ENCODE peak calls at places on chromosome 10, in ten cellular contexts. E is NCI-H1105; B is effector memory CD4-positive, alpha-beta T cell; G is AG08395; V is AG20443; W is activated CD8-positive, alpha-beta memory T cell treated with anti-CD3 and anti-CD28 coated beads for 4 hours; F is Calu3; S is stimulated activated naive CD8-positive, alpha-beta T cell treated with anti-CD3 and anti-CD28 coated beads, Interleukin-15, amount 100 ng/mL, for 72 hours; J is CD4-positive, alpha-beta T cell; T is hypothalamus. D is an unnamed sample.

GRCh38 chr10:103800789-103801540 is 54.4 kb downstream of the SH3PXD2A start:
- DNase-seq in E (no peak), B (peak; percentile 13), G (no peak), V (no peak), W (peak; percentile 14), F (no peak), S (peak; percentile 35), J (peak; percentile 38), T (no peak), D (no peak)

GRCh38 chr10:81303656-81304055 is 571.3 kb upstream of the NRG3 start:
- DNase-seq in E (no peak), B (no peak), G (no peak), V (no peak), W (no peak), F (no peak), S (no peak), J (no peak), T (no peak), D (no peak)

GRCh38 chr10:42997849-42998165 is 79.1 kb upstream of the RET start:
- DNase-seq in E (no peak), B (no peak), G (no peak), V (no peak), W (no peak), F (no peak), S (no peak), J (no peak), T (no peak), D (no peak)

GRCh38 chr10:33414841-33415240 is 80.4 kb upstream of the NRP1 start:
- DNase-seq in E (no peak), B (no peak), G (no peak), V (no peak), W (no peak), F (no peak), S (no peak), J (no peak), T (no peak), D (no peak)

GRCh38 chr10:6049031-6049400 is 13.2 kb downstream of the IL2RA start:
- DNase-seq in E (no peak), B (no peak), G (no peak), V (no peak), W (no peak), F (no peak), S (no peak), J (no peak), T (no peak), D (no peak)

GRCh38 chr10:69968830-69969229 is 83.8 kb upstream of the MACROH2A2 start:
- DNase-seq in E (no peak), B (no peak), G (no peak), V (peak; percentile 14), W (no peak), F (peak; percentile 28), S (no peak), J (no peak), T (no peak), D (peak; percentile 23)

GRCh38 chr10:73623056-73623455 is 18.2 kb downstream of the MYOZ1 start:
- DNase-seq in E (no peak), B (no peak), G (no peak), V (no peak), W (no peak), F (no peak), S (no peak), J (no peak), T (no peak), D (no peak)

GRCh38 chr10:61779950-61780659 is 117.4 kb downstream of the CABCOCO1 start:
- DNase-seq in E (no peak), B (no peak), G (peak; percentile 87), V (peak; percentile 82), W (no peak), F (peak; percentile 64), S (no peak), J (no peak), T (no peak), D (no peak)

GRCh38 chr10:124755581-124755980 is 11.4 kb upstream of the FAM53B start:
- DNase-seq in E (no peak), B (no peak), G (no peak), V (no peak), W (no peak), F (no peak), S (no peak), J (no peak), T (no peak), D (no peak)

GRCh38 chr10:122112021-122112616 is 123.2 kb downstream of the TACC2 start:
- DNase-seq in E (no peak), B (no peak), G (peak; percentile 27), V (no peak), W (no peak), F (no peak), S (no peak), J (no peak), T (no peak), D (no peak)

GRCh38 chr10:69838853-69839252 is 37.1 kb downstream of the COL13A1 start:
- DNase-seq in E (no peak), B (no peak), G (peak; percentile 32), V (peak; percentile 66), W (no peak), F (no peak), S (no peak), J (no peak), T (no peak), D (no peak)

GRCh38 chr10:106078796-106079576 is 1085.5 kb downstream of the SORCS1 start:
- DNase-seq in E (no peak), B (no peak), G (peak; percentile 17), V (peak; percentile 35), W (no peak), F (no peak), S (no peak), J (no peak), T (no peak), D (no peak)

GRCh38 chr10:123943307-123943706 is 51.7 kb upstream of the CPXM2 start:
- DNase-seq in E (no peak), B (no peak), G (no peak), V (no peak), W (no peak), F (no peak), S (no peak), J (no peak), T (no peak), D (no peak)

GRCh38 chr10:101617102-101617823 is 29.1 kb downstream of the DPCD start:
- DNase-seq in E (no peak), B (no peak), G (no peak), V (no peak), W (no peak), F (no peak), S (no peak), J (no peak), T (no peak), D (no peak)

GRCh38 chr10:125049216-125049903 is 107.4 kb downstream of the ZRANB1 start:
- DNase-seq in E (no peak), B (no peak), G (no peak), V (no peak), W (no peak), F (no peak), S (no peak), J (no peak), T (no peak), D (no peak)

GRCh38 chr10:61628875-61629513 is 33.7 kb upstream of the CABCOCO1 start:
- DNase-seq in E (no peak), B (no peak), G (peak; percentile 74), V (peak; percentile 64), W (no peak), F (peak; percentile 36), S (no peak), J (no peak), T (no peak), D (no peak)

GRCh38 chr10:23521735-23522134 is 82.9 kb downstream of the OTUD1 start:
- DNase-seq in E (no peak), B (no peak), G (no peak), V (no peak), W (no peak), F (no peak), S (no peak), J (no peak), T (no peak), D (no peak)

D was measured in NCI-H1694.